ENCODE peak calls at places on chromosomes 4 and X, in six cellular contexts. C is CD8-positive, alpha-beta memory T cell; N is aorta; W is prostate gland; T is RWPE2; P is A549. H is an unnamed sample.

GRCh38 chrX:33735182-33735581 is 396.9 kb downstream of the FAM47A start:
- DNase-seq in C (no peak), N (no peak), W (no peak), T (no peak), P (no peak), H (no peak)

GRCh38 chr4:77202491-77202890 is 45.5 kb downstream of the CCNG2 start:
- DNase-seq in C (no peak), N (no peak), W (no peak), T (no peak), P (no peak), H (peak; percentile 64)

GRCh38 chr4:99615210-99615834 is 40.7 kb downstream of the MTTP start:
- DNase-seq in C (no peak), N (no peak), W (no peak), T (no peak), P (no peak), H (no peak)

GRCh38 chrX:16076834-16077233 is 46.5 kb upstream of the GRPR start:
- DNase-seq in C (no peak), N (no peak), W (no peak), T (no peak), P (no peak), H (no peak)

GRCh38 chrX:111244238-111244750 is 26.0 kb downstream of the CAPN6 start:
- DNase-seq in C (no peak), N (no peak), W (no peak), T (no peak), P (peak; percentile 12), H (no peak)

GRCh38 chr4:74365761-74366160 is 816 bp downstream of the EREG start:
- DNase-seq in C (no peak), N (peak; percentile 44), W (peak; percentile 20), T (no peak), P (no peak), H (no peak)

GRCh38 chr4:105548483-105548882 is 3.9 kb upstream of the ARHGEF38 start:
- DNase-seq in C (no peak), N (no peak), W (no peak), T (no peak), P (peak; percentile 6), H (no peak)

GRCh38 chr4:130368668-130369067 is 1272.7 kb downstream of the C4orf33 start:
- DNase-seq in C (no peak), N (no peak), W (no peak), T (no peak), P (no peak), H (no peak)

GRCh38 chr4:173536808-173537429 is 6.9 kb upstream of the HAND2 start:
- DNase-seq in C (no peak), N (no peak), W (no peak), T (no peak), P (peak; percentile 39), H (no peak)

GRCh38 chr4:153292897-153293674 is 51.4 kb upstream of the MND1 start:
- DNase-seq in C (no peak), N (no peak), W (no peak), T (no peak), P (no peak), H (no peak)

GRCh38 chr4:40573593-40574311 is 55.9 kb downstream of the RBM47 start:
- DNase-seq in C (no peak), N (peak; percentile 63), W (no peak), T (no peak), P (no peak), H (no peak)
- H3K27ac ChIP-seq in C (no peak overlapping the region), N (no peak overlapping the region), W (peak overlapping the region; percentile 85), T (no peak overlapping the region), P (peak overlapping the region; percentile 64), H (no peak overlapping the region)

DNA sequence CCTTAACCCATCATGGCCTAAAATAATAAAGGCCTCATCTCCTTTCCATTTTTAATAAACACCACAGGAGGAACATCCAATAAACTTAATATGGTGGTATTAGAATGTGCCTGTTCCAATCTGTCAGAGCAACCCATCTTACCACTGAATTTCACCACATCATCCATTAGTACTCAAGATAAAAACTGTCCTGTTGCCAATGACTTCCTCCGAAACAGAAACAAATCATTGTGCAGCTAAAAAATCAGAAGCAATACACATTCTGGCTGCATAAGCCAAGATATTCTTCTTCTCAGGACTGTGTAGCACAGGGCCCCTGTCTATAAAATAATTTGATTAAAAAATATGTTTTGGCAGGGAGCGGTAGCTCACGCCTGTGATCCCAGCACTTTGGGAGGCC is 18.5 kb downstream of the TLR10 start:
- DNase-seq in C (no peak), N (no peak), W (no peak), T (no peak), P (no peak), H (no peak)
- H3K27ac ChIP-seq in C (no peak overlapping the region), N (no peak overlapping the region), W (no peak overlapping the region), T (no peak overlapping the region), P (no peak overlapping the region), H (no peak overlapping the region)

GRCh38 chr4:80202784-80203553 is 5.7 kb downstream of the PRDM8 start:
- DNase-seq in C (peak; percentile 56), N (no peak), W (no peak), T (no peak), P (peak; percentile 10), H (no peak)
- H3K27ac ChIP-seq in C (peak overlapping the region; percentile 54), N (no peak overlapping the region), W (peak overlapping the region; percentile 86), T (peak overlapping the region; percentile 41), P (peak overlapping the region; percentile 86), H (no peak overlapping the region)

DNA sequence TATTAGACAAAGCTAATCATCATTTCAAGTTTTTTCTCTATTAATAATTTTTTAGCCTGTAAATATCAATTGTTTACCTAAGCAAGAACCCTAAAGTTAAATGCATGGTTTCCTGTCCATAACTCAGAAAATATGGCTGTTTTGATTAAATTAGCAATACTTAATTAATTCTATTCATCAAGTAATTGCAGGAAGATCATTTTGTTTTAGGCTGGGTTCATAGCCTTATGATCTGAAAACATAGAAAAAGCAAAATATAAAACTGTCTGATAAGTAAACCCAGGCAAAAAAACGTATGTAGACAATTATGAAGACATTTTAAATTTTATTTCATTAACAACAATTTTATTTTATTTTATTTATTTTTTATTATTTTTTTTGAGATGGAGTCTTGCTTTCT is 219.1 kb downstream of the EVC2 start:
- DNase-seq in C (no peak), N (no peak), W (no peak), T (no peak), P (no peak), H (no peak)
- H3K27ac ChIP-seq in C (no peak overlapping the region), N (no peak overlapping the region), W (no peak overlapping the region), T (no peak overlapping the region), P (no peak overlapping the region), H (no peak overlapping the region)

DNA sequence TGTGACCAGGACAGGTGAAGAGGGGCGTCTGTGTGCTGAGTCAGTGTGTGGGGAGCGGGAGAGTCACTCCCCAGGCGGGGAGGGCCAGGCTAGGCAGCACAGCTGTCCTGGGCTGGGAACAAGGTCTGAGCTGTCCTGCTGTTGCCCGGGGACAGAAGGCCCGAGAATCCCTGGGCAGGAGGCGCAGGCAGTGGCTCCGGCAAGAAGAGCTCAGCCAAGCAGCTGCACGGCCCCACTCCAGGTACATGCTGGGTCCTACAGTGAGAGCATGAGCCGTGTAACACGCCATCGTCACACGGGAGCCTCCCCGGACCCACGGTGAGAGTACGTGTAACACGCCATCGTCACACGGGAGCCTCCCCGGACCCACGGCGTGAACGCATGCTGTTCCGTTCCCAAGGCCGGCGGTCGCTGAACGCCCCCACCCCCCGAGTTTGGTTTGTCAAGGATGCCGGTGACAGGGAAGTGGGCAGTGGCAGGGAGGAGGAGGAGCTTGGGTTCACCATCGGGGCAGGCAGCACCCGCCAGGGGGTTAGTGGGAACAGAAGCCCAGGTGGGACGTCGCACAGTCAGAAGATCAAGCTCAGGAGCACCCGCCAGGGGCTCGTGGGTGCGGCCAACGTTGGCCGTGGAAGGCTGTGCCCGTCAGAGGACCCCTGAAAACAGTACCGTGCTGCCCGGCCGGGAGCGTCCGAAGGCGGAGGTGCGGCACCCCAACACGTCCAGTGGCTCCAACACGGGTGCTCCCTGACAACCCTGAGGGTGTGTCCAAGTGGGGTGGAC is 15.6 kb downstream of the PPP2R3B start:
- DNase-seq in C (no peak), N (no peak), W (no peak), T (no peak), P (no peak), H (no peak)
- H3K27ac ChIP-seq in C (no peak overlapping the region), N (no peak overlapping the region), W (no peak overlapping the region), T (no peak overlapping the region), P (no peak overlapping the region), H (no peak overlapping the region)

DNA sequence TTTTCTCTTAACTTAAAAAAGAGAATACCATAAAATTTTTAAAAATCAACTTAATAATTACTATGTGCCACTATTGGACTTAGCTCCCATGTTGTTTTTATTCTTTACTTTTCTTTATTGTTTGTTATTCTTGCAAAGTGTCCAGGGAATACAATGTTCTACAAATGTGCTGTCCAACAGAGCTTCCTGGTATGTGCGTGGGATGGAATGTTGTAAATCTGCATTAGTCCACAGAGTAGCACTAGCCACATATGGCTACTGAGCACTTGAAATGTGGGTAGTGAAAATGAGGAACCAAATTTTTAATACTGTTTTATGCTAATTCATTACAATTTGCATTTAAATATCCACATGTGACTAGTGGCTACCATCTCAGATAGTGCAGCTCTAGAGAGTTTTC is 14.3 kb upstream of the CORIN start:
- DNase-seq in C (no peak), N (no peak), W (peak; percentile 57), T (no peak), P (no peak), H (no peak)
- H3K27ac ChIP-seq in C (no peak overlapping the region), N (no peak overlapping the region), W (peak overlapping the region; percentile 69), T (no peak overlapping the region), P (no peak overlapping the region), H (no peak overlapping the region)

GRCh38 chrX:2705461-2705860 is 14.4 kb downstream of the CD99 start:
- DNase-seq in C (no peak), N (no peak), W (no peak), T (no peak), P (no peak), H (no peak)

GRCh38 chrX:2708016-2708415 is 16.9 kb downstream of the CD99 start:
- DNase-seq in C (no peak), N (no peak), W (no peak), T (no peak), P (peak; percentile 46), H (peak; percentile 26)

GRCh38 chrX:2708601-2709200 is 17.6 kb downstream of the CD99 start:
- DNase-seq in C (no peak), N (peak; percentile 63), W (no peak), T (no peak), P (no peak), H (no peak)

GRCh38 chrX:2705036-2705435 is 13.9 kb downstream of the CD99 start:
- DNase-seq in C (no peak), N (no peak), W (peak; percentile 46), T (no peak), P (no peak), H (no peak)

DNA sequence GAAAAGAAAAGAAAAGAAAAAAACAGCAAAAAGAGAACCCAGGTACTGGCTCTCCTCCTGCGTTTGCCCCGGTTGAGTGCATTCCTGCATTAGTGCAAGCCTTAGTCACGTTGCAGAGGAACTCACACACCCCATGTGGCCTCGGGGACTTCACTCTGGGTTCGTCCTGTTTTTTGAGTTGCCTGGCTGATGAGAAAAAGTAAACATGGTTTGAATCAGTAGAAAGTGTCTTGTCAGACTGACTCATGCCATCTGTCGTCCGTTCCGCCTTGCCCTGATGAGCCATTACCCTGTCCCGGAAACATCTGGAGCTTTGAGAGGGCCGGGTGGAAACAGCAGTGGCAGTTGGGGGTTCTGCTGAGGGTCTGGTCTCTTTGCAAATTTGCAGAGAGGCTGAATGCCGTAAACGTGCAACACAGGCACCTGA is 16.3 kb downstream of the CD99 start:
- DNase-seq in C (peak; percentile 37), N (peak; percentile 79), W (peak; percentile 78), T (peak; percentile 96), P (peak; percentile 97), H (peak; percentile 96)
- H3K27ac ChIP-seq in C (no peak overlapping the region), N (no peak overlapping the region), W (no peak overlapping the region), T (peak overlapping the region; percentile 99), P (peak overlapping the region; percentile 86), H (peak overlapping the region; percentile 87)

H was measured in PC-9.